ENCODE peak calls at places on chromosome 17, in seven cellular contexts. C, O, J, B, D, U and N are unnamed samples.

GRCh38 chr17:46138470-46138869 is 54.8 kb downstream of the KANSL1 start:
- DNase-seq in C (no peak), O (no peak), J (no peak), B (no peak), D (no peak), U (no peak), N (no peak)

GRCh38 chr17:4304417-4305027 is 40.7 kb upstream of the ANKFY1 start:
- DNase-seq in C (peak), O (peak), J (peak), B (peak), D (peak), U (peak), N (no peak)

GRCh38 chr17:17815062-17815406 is 21.8 kb downstream of the SREBF1 start:
- DNase-seq in C (peak), O (no peak), J (no peak), B (no peak), D (no peak), U (no peak), N (no peak)

GRCh38 chr17:50675627-50676026 is 32.1 kb downstream of the ANKRD40 start:
- DNase-seq in C (no peak), O (no peak), J (no peak), B (no peak), D (no peak), U (no peak), N (no peak)

GRCh38 chr17:43674394-43674793 is 12.7 kb upstream of the MEOX1 start:
- DNase-seq in C (no peak), O (no peak), J (no peak), B (no peak), D (no peak), U (no peak), N (no peak)

GRCh38 chr17:40564883-40565744 is at the start of gene CCR7:
- DNase-seq in C (no peak), O (no peak), J (no peak), B (no peak), D (peak), U (no peak), N (no peak)

GRCh38 chr17:14918540-14918939 is 346.6 kb downstream of the PMP22 start:
- DNase-seq in C (no peak), O (peak), J (no peak), B (no peak), D (no peak), U (no peak), N (no peak)

GRCh38 chr17:17416400-17417360 is 60.1 kb upstream of the MED9 start:
- DNase-seq in C (peak), O (peak), J (peak), B (no peak), D (no peak), U (peak), N (no peak)

GRCh38 chr17:49359990-49360795 is 1.9 kb downstream of the ZNF652 start:
- DNase-seq in C (no peak), O (no peak), J (peak), B (no peak), D (no peak), U (no peak), N (no peak)

GRCh38 chr17:40311575-40311974 is 2.6 kb downstream of the RARA start:
- DNase-seq in C (peak), O (peak), J (no peak), B (no peak), D (no peak), U (no peak), N (no peak)

GRCh38 chr17:75587718-75588545 is at the start of gene MYO15B:
- DNase-seq in C (peak), O (no peak), J (peak), B (no peak), D (peak), U (peak), N (no peak)

GRCh38 chr17:77735051-77735340 is 223.5 kb upstream of the TNRC6C start:
- DNase-seq in C (no peak), O (no peak), J (no peak), B (no peak), D (no peak), U (no peak), N (no peak)